ENCODE peak calls at places on chromosomes 1 and 21, in six cellular contexts. Y is MM.1S, N is GM23338, H is neural progenitor cell, B is HCT116, D is PC-3. Z is an unnamed sample.

GRCh38 chr1:221644176-221644510 is 97.7 kb downstream of the DUSP10 start:
- DNase-seq in Y (no peak), N (no peak), H (no peak), B (no peak), D (no peak), Z (no peak)

GRCh38 chr1:224650329-224650728 is 34.2 kb downstream of the CNIH3 start:
- DNase-seq in Y (no peak), N (peak; percentile 11), H (no peak), B (no peak), D (no peak), Z (no peak)

GRCh38 chr1:43358121-43358745 is 548 bp upstream of the CDC20 start:
- DNase-seq in Y (peak; percentile 64), N (peak; percentile 82), H (peak; percentile 75), B (peak; percentile 49), D (peak; percentile 54), Z (peak; percentile 57)

GRCh38 chr1:56436338-56436695 is 143.0 kb downstream of the PLPP3 start:
- DNase-seq in Y (no peak), N (no peak), H (no peak), B (no peak), D (no peak), Z (no peak)

GRCh38 chr1:234696986-234697385 is 87.0 kb upstream of the IRF2BP2 start:
- DNase-seq in Y (no peak), N (no peak), H (no peak), B (no peak), D (no peak), Z (no peak)

GRCh38 chr1:56409112-56409691 is 170.2 kb downstream of the PLPP3 start:
- DNase-seq in Y (peak; percentile 26), N (peak; percentile 77), H (no peak), B (peak; percentile 47), D (peak; percentile 58), Z (no peak)

GRCh38 chr21:17725339-17725738 is 93.8 kb downstream of the C21orf91 start:
- DNase-seq in Y (no peak), N (no peak), H (no peak), B (no peak), D (peak; percentile 16), Z (peak; percentile 33)

GRCh38 chr1:217062566-217062965 is 339.3 kb upstream of the ESRRG start:
- DNase-seq in Y (no peak), N (no peak), H (no peak), B (no peak), D (no peak), Z (no peak)

GRCh38 chr1:232271991-232272589 is 357.8 kb downstream of the SIPA1L2 start:
- DNase-seq in Y (no peak), N (no peak), H (no peak), B (no peak), D (no peak), Z (peak; percentile 27)

GRCh38 chr21:33325222-33326067 is 675 bp downstream of the IFNAR1 start:
- DNase-seq in Y (peak; percentile 90), N (peak; percentile 24), H (no peak), B (no peak), D (peak; percentile 73), Z (peak; percentile 83)

GRCh38 chr1:160942926-160943325 is 11.7 kb downstream of the ITLN2 start:
- DNase-seq in Y (no peak), N (peak; percentile 55), H (peak; percentile 12), B (no peak), D (peak; percentile 58), Z (no peak)

GRCh38 chr1:214525535-214526019 is 25.8 kb downstream of the PTPN14 start:
- DNase-seq in Y (peak; percentile 82), N (no peak), H (no peak), B (no peak), D (peak; percentile 91), Z (no peak)

GRCh38 chr1:34155851-34156250 is 9.2 kb downstream of the CSMD2 start:
- DNase-seq in Y (no peak), N (no peak), H (no peak), B (no peak), D (no peak), Z (no peak)

GRCh38 chr1:195141294-195141693 is 1466.9 kb downstream of the KCNT2 start:
- DNase-seq in Y (no peak), N (peak; percentile 17), H (no peak), B (peak; percentile 2), D (no peak), Z (no peak)

GRCh38 chr1:246989901-246990300 is 18.0 kb downstream of the ZNF695 start:
- DNase-seq in Y (no peak), N (no peak), H (no peak), B (no peak), D (no peak), Z (no peak)

GRCh38 chr1:39992229-39992628 is 37.3 kb downstream of the MFSD2A start:
- DNase-seq in Y (no peak), N (no peak), H (no peak), B (no peak), D (no peak), Z (no peak)

GRCh38 chr1:27656157-27656893 is 15.7 kb downstream of the IFI6 start:
- DNase-seq in Y (no peak), N (peak; percentile 91), H (peak; percentile 86), B (no peak), D (peak; percentile 52), Z (no peak)

GRCh38 chr1:30518186-30518585 is 205.2 kb downstream of the MATN1 start:
- DNase-seq in Y (no peak), N (no peak), H (no peak), B (no peak), D (no peak), Z (no peak)

DNA sequence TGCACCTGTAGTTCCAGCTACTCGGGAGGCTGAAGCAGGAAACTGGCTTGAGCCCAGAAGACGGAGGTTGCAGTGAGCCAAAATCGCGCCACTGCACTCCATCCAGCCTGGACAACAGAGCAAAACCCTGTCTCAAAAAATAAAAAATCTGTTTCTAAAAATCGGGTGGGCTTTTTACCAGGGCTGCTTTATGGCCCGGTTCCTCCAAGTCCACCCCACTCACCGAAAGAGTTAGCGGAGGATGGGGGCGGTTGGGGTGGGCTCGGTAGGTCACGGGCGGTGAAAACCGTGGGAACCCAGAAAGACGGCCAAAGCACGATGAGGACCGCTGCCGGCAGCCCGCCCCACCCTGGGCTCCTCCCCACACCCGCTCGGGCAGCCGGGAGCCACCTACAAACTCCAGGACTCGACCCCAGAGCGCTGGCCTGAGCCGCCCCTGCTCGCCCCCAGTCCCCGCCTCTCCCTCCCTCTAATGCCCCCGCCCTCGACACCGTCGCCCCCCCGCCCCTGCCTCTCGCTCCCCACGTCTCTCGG is 846 bp upstream of the PER3 start:
- DNase-seq in Y (peak; percentile 18), N (peak; percentile 83), H (no peak), B (no peak), D (peak; percentile 51), Z (peak; percentile 77)
- TF ChIP-seq EZH2 in Y (no peak), N (no peak), H (no peak), B (no peak), D (no peak), Z (no peak)

GRCh38 chr1:109787845-109788605 is 24.3 kb upstream of the EPS8L3 start:
- DNase-seq in Y (no peak), N (no peak), H (no peak), B (no peak), D (no peak), Z (no peak)

GRCh38 chr1:109790329-109790728 is 26.6 kb upstream of the EPS8L3 start:
- DNase-seq in Y (no peak), N (no peak), H (no peak), B (no peak), D (no peak), Z (no peak)

GRCh38 chr1:109787211-109787844 is 23.6 kb upstream of the EPS8L3 start:
- DNase-seq in Y (no peak), N (no peak), H (no peak), B (peak; percentile 42), D (peak; percentile 90), Z (no peak)

GRCh38 chr1:109789771-109790170 is 26.0 kb upstream of the EPS8L3 start:
- DNase-seq in Y (no peak), N (no peak), H (no peak), B (no peak), D (no peak), Z (no peak)

DNA sequence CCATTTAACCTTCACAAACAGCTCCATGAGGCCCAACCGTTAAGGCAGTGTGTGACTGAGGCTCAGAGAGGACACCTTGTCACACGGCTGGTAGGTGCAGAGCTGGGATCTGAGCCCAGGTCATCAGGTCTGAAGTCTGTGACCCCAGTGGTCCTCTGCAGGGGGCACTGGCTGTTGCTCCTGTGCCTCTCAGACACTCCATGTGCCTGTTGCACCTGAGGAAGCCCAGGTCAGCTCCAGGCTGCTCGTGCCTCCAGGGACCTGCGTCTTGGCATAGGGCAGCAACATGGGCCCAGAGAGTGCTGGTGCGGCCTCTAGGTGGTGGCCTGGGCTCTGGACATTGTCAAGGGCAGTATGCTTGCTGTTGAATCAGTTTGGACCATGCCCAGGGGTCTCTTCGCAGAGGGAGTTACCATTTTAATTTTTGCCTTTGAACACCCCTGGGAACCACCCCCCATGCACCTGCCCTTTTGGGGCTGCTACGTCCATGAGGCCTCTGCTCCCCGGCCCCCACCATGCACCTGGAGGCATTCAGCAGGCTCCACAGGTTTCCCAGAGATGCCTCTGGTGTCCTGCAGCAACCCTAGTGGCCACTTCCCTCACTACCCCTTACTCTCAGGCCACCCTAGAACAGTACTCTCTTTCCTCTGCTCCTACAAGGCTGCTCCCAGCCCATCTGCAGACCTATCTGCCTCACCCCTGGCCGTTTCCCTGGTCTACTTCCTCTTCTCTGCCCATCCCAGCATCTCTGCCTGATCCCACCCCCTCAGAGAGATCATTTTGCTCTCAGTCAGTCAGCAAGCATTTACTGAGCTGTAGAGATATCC is 25.2 kb upstream of the EPS8L3 start:
- DNase-seq in Y (no peak), N (peak; percentile 72), H (peak; percentile 51), B (peak; percentile 21), D (peak; percentile 39), Z (peak; percentile 50)
- TF ChIP-seq CTCF in Y (peak; percentile 32), N (peak; percentile 47), H (peak; percentile 50), B (peak; percentile 59), D (peak; percentile 52), Z (peak; percentile 29)

GRCh38 chr1:226382030-226382429 is 25.9 kb downstream of the PARP1 start:
- DNase-seq in Y (no peak), N (no peak), H (no peak), B (no peak), D (no peak), Z (no peak)
- TF ChIP-seq EZH2phosphoT487 in Y (no peak), N (no peak), H (no peak), B (no peak), D (no peak), Z (no peak)

DNA sequence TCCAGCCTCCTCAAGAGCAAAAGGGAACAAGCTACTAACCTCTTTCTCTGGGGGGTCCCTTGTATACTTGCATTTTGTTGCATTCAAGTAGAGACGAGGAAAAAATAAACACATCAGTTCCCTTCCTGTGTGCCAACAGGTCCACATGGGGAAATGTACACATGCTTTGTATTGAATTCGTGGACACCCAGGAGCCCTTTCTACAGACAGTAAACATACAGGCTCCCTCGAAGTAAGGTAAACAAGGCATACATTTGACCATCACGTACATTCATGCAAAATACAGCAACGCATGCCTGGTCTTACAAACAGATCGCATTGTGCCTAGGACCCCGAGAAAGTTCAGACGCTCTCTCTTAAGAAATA is 1.1 kb downstream of the KCND3 start:
- DNase-seq in Y (no peak), N (no peak), H (no peak), B (no peak), D (no peak), Z (no peak)
- TF ChIP-seq EZH2 in Y (no peak), N (no peak), H (no peak), B (no peak), D (no peak), Z (no peak)

Z was measured in hepatocyte.